ENCODE peak calls at places on chromosomes 7 and 10, in ten cellular contexts. V is bronchial epithelial cell, U is colonic mucosa, I is foreskin keratinocyte, C is left ventricle myocardium inferior, T is uterus, J is tibial artery, S is H9, D is IMR-90, W is fibroblast of pulmonary artery. F is an unnamed sample.
A peak's percentile ranks its signal among the peaks of the same experiment; 100 is the strongest.

GRCh38 chr7:22809902-22810642 is 12.6 kb downstream of the TOMM7 start:
- DNase-seq in T (no peak), U (no peak), S (no peak), V (peak; percentile 11), J (no peak), W (no peak), D (no peak), C (no peak), I (no peak), F (no peak)

GRCh38 chr7:158549176-158549833 is 38.3 kb downstream of the PTPRN2 start:
- DNase-seq in V (no peak), D (no peak), W (peak; percentile 14), S (peak; percentile 72), J (peak; percentile 30), U (peak; percentile 22), T (peak; percentile 52), I (no peak), C (peak; percentile 60), F (no peak)

GRCh38 chr10:43055991-43056567 is 20.8 kb upstream of the RET start:
- DNase-seq in T (peak; percentile 7), J (no peak), W (no peak), V (no peak), D (no peak), I (no peak), C (peak; percentile 11), S (no peak), U (no peak), F (no peak)

GRCh38 chr10:32346551-32347362 is at the start of gene EPC1:
- DNase-seq in D (peak; percentile 86), I (peak; percentile 81), S (peak; percentile 73), C (peak; percentile 88), W (peak; percentile 92), V (peak; percentile 70), T (peak; percentile 89), J (peak; percentile 82), U (peak; percentile 89), F (peak; percentile 73)

GRCh38 chr10:96873086-96873485 is 41.0 kb downstream of the LCOR start:
- DNase-seq in W (no peak), U (no peak), J (no peak), I (no peak), S (no peak), V (no peak), T (no peak), C (no peak), D (no peak), F (no peak)

GRCh38 chr10:132363376-132363775 is 31.4 kb downstream of the LRRC27 start:
- DNase-seq in I (no peak), D (no peak), T (no peak), S (no peak), C (no peak), V (no peak), J (no peak), W (no peak), U (no peak), F (no peak)

GRCh38 chr10:31059323-31059722 is 27.7 kb upstream of the ZNF438 start:
- DNase-seq in C (no peak), W (peak; percentile 23), T (no peak), D (no peak), S (no peak), U (no peak), I (no peak), V (peak; percentile 60), J (no peak), F (no peak)

GRCh38 chr10:18906636-18907035 is 142.0 kb upstream of the MALRD1 start:
- DNase-seq in T (no peak), S (no peak), D (peak; percentile 6), W (no peak), C (no peak), I (no peak), V (peak; percentile 15), J (no peak), U (no peak), F (no peak)

GRCh38 chr7:112238852-112239610 is 32.5 kb downstream of the ZNF277 start:
- DNase-seq in T (no peak), J (no peak), V (peak; percentile 86), W (no peak), S (no peak), D (peak; percentile 41), I (peak; percentile 65), U (no peak), C (no peak), F (no peak)

GRCh38 chr7:55105952-55106351 is 87.1 kb downstream of the EGFR start:
- DNase-seq in D (no peak), S (no peak), J (peak; percentile 11), T (no peak), V (no peak), C (no peak), I (no peak), U (no peak), W (no peak), F (no peak)

GRCh38 chr10:62903828-62904227 is 87.7 kb upstream of the EGR2 start:
- DNase-seq in I (peak; percentile 38), C (no peak), S (no peak), W (peak; percentile 98), J (no peak), U (no peak), T (no peak), V (peak; percentile 27), D (no peak), F (no peak)

GRCh38 chr7:145036592-145037386 is 200.9 kb upstream of the TPK1 start:
- DNase-seq in I (peak; percentile 27), T (no peak), J (no peak), D (peak; percentile 2), V (peak; percentile 57), U (peak; percentile 32), S (peak; percentile 45), C (no peak), W (peak; percentile 64), F (peak; percentile 57)

DNA sequence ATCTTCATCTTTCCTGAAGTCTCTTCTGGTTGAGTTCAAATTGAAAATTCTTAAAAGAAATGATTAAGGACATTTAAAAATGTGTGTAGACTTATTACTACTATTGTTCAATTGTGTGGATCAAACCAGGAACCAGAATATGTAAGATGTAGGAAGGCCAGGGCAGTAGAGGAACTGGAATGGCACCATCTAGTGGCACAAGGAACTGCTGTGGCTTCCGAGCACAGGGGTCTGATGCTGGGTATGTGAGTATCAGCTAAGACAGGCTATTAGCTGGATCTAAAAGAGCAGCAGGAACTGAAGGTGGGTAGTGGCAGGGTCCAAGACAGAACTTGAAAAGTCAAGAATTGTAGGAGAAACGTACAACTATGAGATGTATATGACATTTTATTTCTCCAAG is 247.3 kb downstream of the SEMA3A start:
- DNase-seq in T (no peak), V (peak; percentile 22), S (peak; percentile 71), D (no peak), U (no peak), C (no peak), I (no peak), W (peak; percentile 10), J (no peak), F (no peak)
- TF ChIP-seq CTCF in T (no peak), V (peak; percentile 48), S (peak; percentile 86), D (peak; percentile 12), U (peak; percentile 16), C (no peak), I (peak; percentile 55), W (peak; percentile 39), J (no peak), F (peak; percentile 41)

GRCh38 chr7:129778770-129779601 is 167.5 kb downstream of the NRF1 start:
- DNase-seq in W (no peak), D (no peak), T (no peak), U (peak; percentile 23), C (no peak), I (peak; percentile 11), J (no peak), V (no peak), S (no peak), F (no peak)
- TF ChIP-seq CTCF in W (no peak), D (peak; percentile 4), T (no peak), U (no peak), C (no peak), I (no peak), J (no peak), V (peak; percentile 4), S (peak; percentile 57), F (peak; percentile 44)

GRCh38 chr10:125977206-125977605 is 80.8 kb downstream of the FANK1 start:
- DNase-seq in I (no peak), W (no peak), J (no peak), V (no peak), U (no peak), T (no peak), C (no peak), S (no peak), D (no peak), F (no peak)
- TF ChIP-seq CTCF in I (peak; percentile 46), W (peak; percentile 9), J (no peak), V (peak; percentile 25), U (no peak), T (no peak), C (no peak), S (peak; percentile 55), D (no peak), F (no peak)

GRCh38 chr7:87877641-87878040 is 1.3 kb downstream of the DBF4 start:
- DNase-seq in I (peak; percentile 6), W (no peak), C (no peak), S (no peak), J (no peak), T (no peak), D (no peak), U (no peak), V (no peak), F (no peak)

GRCh38 chr7:87874066-87874465 is 2.1 kb downstream of the SLC25A40 start:
- DNase-seq in C (no peak), V (no peak), I (no peak), S (no peak), T (no peak), J (no peak), W (no peak), U (no peak), D (no peak), F (no peak)

GRCh38 chr7:87876040-87876758 is at the start of the genes DBF4 and SLC25A40:
- DNase-seq in J (peak; percentile 93), V (peak; percentile 92), I (peak; percentile 91), T (peak; percentile 95), D (peak; percentile 89), C (peak; percentile 97), U (peak; percentile 98), S (peak; percentile 93), W (peak; percentile 94), F (peak; percentile 96)

GRCh38 chr7:87876759-87877234 is 504 bp downstream of the DBF4 start:
- DNase-seq in W (peak; percentile 64), I (peak; percentile 75), U (peak; percentile 70), S (peak; percentile 53), T (peak; percentile 42), J (peak; percentile 57), V (peak; percentile 40), D (peak; percentile 61), C (peak; percentile 43), F (peak; percentile 35)

DNA sequence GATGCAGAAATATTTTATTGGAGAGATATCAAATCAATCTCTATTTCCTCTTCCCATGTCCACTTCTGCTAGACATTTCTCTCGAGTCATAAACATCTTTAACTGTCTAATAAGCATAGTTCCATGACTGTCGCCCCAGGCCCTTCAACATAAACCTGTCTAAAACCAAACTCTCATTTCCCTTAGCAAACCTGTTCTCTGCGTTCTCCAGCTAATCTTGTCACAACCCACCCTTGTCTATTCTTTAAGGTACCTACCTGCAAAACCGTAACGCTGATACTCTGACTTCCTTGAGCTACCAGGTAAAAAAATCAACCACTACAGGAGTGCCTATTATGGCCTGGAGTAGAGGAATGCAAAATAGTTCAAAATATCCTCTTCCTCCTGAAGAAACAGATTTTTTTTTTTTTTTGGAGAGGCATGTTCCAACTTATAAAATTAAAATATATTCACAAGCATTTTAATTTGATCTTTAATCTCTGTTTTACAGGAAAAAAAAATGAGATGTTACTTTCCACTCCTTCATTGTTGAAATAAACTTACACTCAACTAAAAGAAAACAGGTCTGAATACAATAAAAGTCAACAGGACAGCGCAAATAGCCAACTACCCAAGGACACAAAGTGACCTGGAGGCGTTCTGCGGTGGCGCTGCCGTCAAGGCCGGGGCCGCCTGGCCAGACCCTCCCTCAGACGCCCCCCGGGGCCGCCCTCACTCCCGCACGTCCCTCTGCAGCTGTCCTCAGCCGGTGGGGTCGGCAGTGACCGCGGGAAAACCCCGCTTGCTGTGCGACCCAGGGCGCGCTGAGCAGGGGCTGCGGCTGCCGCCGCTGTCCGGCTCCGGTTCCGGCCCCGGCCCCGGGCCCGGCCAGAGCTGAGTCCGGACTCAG is 765 bp downstream of the SLC25A40 start:
- DNase-seq in V (peak; percentile 9), U (peak; percentile 19), W (no peak), S (no peak), I (peak; percentile 15), C (peak; percentile 31), T (no peak), J (no peak), D (peak; percentile 2), F (peak; percentile 55)
- TF ChIP-seq CTCF in V (no peak), U (no peak), W (no peak), S (no peak), I (no peak), C (no peak), T (no peak), J (no peak), D (no peak), F (no peak)